ENCODE peak calls at places on chromosomes 12 and 14, in seven cellular contexts. G, H, L, K, W, N and D are unnamed samples.

GRCh38 chr14:102545461-102546265 is 36.1 kb upstream of the ANKRD9 start:
- DNase-seq in G (no peak), H (no peak), L (no peak), K (peak; percentile 30), W (no peak), N (no peak), D (no peak)

GRCh38 chr12:121792607-121793500 is 634 bp downstream of the RHOF start:
- DNase-seq in G (no peak), H (peak; percentile 24), L (peak; percentile 57), K (no peak), W (no peak), N (no peak), D (no peak)

GRCh38 chr14:77574446-77575125 is 41.9 kb downstream of the SPTLC2 start:
- DNase-seq in G (no peak), H (no peak), L (no peak), K (no peak), W (no peak), N (no peak), D (no peak)

GRCh38 chr12:46659032-46659703 is 166.6 kb downstream of the SLC38A4 start:
- DNase-seq in G (no peak), H (no peak), L (no peak), K (no peak), W (no peak), N (no peak), D (no peak)

GRCh38 chr14:68285421-68286179 is 466.0 kb downstream of the RAD51B start:
- DNase-seq in G (no peak), H (peak; percentile 76), L (peak; percentile 33), K (no peak), W (no peak), N (no peak), D (no peak)

GRCh38 chr12:67751376-67751928 is 102.9 kb downstream of the DYRK2 start:
- DNase-seq in G (no peak), H (no peak), L (no peak), K (no peak), W (no peak), N (no peak), D (no peak)

GRCh38 chr14:23345987-23346692 is 6.5 kb downstream of the SLC22A17 start:
- DNase-seq in G (no peak), H (no peak), L (no peak), K (no peak), W (peak; percentile 18), N (no peak), D (no peak)

GRCh38 chr12:12180136-12180535 is 86.7 kb downstream of the LRP6 start:
- DNase-seq in G (no peak), H (no peak), L (no peak), K (no peak), W (no peak), N (no peak), D (no peak)

GRCh38 chr12:25783566-25783965 is 174.9 kb upstream of the RASSF8 start:
- DNase-seq in G (no peak), H (no peak), L (no peak), K (no peak), W (no peak), N (no peak), D (no peak)

GRCh38 chr12:19031032-19031431 is 98.5 kb upstream of the PLEKHA5 start:
- DNase-seq in G (no peak), H (no peak), L (no peak), K (no peak), W (no peak), N (peak; percentile 76), D (no peak)

GRCh38 chr12:61357496-61357895 is 902.7 kb upstream of the USP15 start:
- DNase-seq in G (no peak), H (no peak), L (no peak), K (no peak), W (no peak), N (no peak), D (no peak)

GRCh38 chr14:77965919-77966435 is 166.1 kb downstream of the ADCK1 start:
- DNase-seq in G (no peak), H (peak; percentile 61), L (no peak), K (peak; percentile 43), W (peak; percentile 46), N (no peak), D (no peak)